ENCODE peak calls at places on chromosomes 2 and 18, in four cellular contexts. N is GM12878, H is HepG2, I is H1. V is an unnamed sample.

GRCh38 chr2:238172439-238172838 is 13.7 kb downstream of the ERFE start:
- DNase-seq in N (no peak), I (no peak), H (no peak), V (no peak)

GRCh38 chr2:152336854-152337510 is 2.0 kb downstream of the FMNL2 start:
- DNase-seq in N (no peak), I (no peak), H (no peak), V (peak)

GRCh38 chr2:199704358-199705238 is 146.4 kb downstream of the FTCDNL1 start:
- DNase-seq in I (no peak), N (no peak), H (peak), V (no peak)

GRCh38 chr2:174688079-174688478 is 76.2 kb downstream of the CHRNA1 start:
- DNase-seq in N (no peak), H (no peak), I (no peak), V (no peak)

GRCh38 chr18:21672868-21673267 is 31.7 kb downstream of the ABHD3 start:
- DNase-seq in I (no peak), N (no peak), H (peak), V (peak)

GRCh38 chr2:134241911-134242310 is 12.0 kb upstream of the MGAT5 start:
- DNase-seq in N (no peak), I (no peak), H (peak), V (no peak)

GRCh38 chr2:152186257-152186656 is 10.7 kb upstream of the STAM2 start:
- DNase-seq in I (no peak), N (no peak), H (no peak), V (no peak)

GRCh38 chr2:219356834-219357233 is 24.3 kb upstream of the RESP18 start:
- DNase-seq in N (no peak), H (no peak), I (no peak), V (no peak)

GRCh38 chr18:11733031-11733430 is 44.0 kb downstream of the GNAL start:
- DNase-seq in N (no peak), I (peak), H (peak), V (peak)

GRCh38 chr2:177668617-177669016 is 276.0 kb downstream of the AGPS start:
- DNase-seq in I (no peak), H (no peak), N (no peak), V (no peak)

GRCh38 chr2:160584972-160585494 is 91.4 kb upstream of the RBMS1 start:
- DNase-seq in H (no peak), N (no peak), I (no peak), V (no peak)

DNA sequence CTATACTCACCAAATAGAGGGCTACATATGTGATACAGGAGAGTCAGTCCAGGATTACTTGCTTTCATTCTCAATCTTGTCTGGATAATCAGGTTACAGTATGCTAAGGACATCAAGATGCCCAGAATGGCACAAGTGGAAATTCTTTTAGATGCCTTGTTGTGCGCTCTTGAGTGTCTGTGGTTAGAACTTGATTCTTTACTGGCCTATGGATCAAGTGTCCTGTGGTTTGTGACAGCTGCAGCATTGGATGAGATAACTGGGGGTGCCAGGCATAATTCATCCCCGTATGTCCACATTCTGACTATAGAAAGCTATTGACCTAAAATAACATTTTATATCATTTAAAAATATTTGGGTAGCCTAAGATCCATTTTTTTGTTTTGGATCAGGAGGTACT is 40.1 kb downstream of the CDC42EP3 start:
- DNase-seq in I (no peak), N (no peak), H (no peak), V (no peak)
- TF ChIP-seq RAD21 in I (no peak), N (no peak), H (no peak), V (no peak)

DNA sequence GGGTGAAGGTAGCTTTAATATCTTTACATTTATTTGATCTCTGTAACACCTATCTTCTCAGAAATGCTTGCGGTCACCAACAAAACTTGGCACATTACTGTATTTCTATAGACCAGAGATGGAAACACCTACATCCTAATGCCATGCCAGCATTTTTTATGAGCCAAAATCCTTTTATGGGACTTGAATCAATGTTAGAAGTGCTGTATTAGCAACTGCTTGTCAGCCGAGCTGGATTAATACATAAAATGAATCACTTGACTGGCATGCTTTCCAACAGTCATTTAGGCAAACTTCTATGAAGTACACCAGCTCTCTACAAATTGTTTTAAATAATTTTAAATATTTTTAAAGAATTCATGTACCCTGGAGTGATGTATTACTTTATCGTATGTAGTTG is 272.9 kb upstream of the NRP2 start:
- DNase-seq in H (no peak), I (no peak), N (no peak), V (no peak)
- TF ChIP-seq TCF12 in H (no peak), I (no peak), N (no peak), V (no peak)

GRCh38 chr2:192194065-192194865 is 468 bp downstream of the TMEFF2 start:
- DNase-seq in H (no peak), N (no peak), I (no peak), V (no peak)
- TF ChIP-seq RAD21 in H (no peak), N (no peak), I (no peak), V (no peak)

GRCh38 chr2:29522951-29523669 is 398.3 kb downstream of the ALK start:
- DNase-seq in I (no peak), N (no peak), H (no peak), V (no peak)
- TF ChIP-seq TCF12 in I (no peak), N (no peak), H (no peak), V (no peak)

GRCh38 chr2:149662556-149662955 is 75.0 kb upstream of the MMADHC start:
- DNase-seq in H (no peak), I (no peak), N (no peak), V (no peak)
- TF ChIP-seq RAD21 in H (no peak), I (no peak), N (no peak), V (no peak)

GRCh38 chr2:222993920-222994650 is 57.9 kb upstream of the KCNE4 start:
- DNase-seq in I (no peak), H (no peak), N (no peak), V (peak)
- TF ChIP-seq TCF12 in I (no peak), H (no peak), N (no peak), V (peak)